ENCODE peak calls at places on chromosomes 4 and X, in seven cellular contexts. G, T, N, C, P, H and D are unnamed samples. For H3K9me3, the result is how much of the 10 kb centered on the place peaks cover.

GRCh38 chrX:102835504-102836146 is 101.4 kb upstream of the RAB40AL start:
- DNase-seq in P (no peak), C (no peak), G (no peak), H (peak), T (no peak), N (peak), D (no peak)

GRCh38 chrX:1903380-1903935 is 288.6 kb downstream of the ASMT start:
- DNase-seq in T (no peak), C (no peak), P (no peak), G (no peak), N (no peak), H (no peak), D (no peak)

GRCh38 chr4:180550106-180550505 is 1693.1 kb upstream of the TENM3 start:
- DNase-seq in H (no peak), P (no peak), C (no peak), G (no peak), N (no peak), T (no peak), D (no peak)

GRCh38 chr4:78870056-78870455 is 69.2 kb downstream of the PAQR3 start:
- DNase-seq in G (no peak), P (no peak), N (no peak), H (no peak), T (no peak), C (no peak), D (no peak)

GRCh38 chr4:103156107-103156506 is 42.0 kb downstream of the CENPE start:
- DNase-seq in C (no peak), P (no peak), N (no peak), H (no peak), T (no peak), G (no peak), D (no peak)

GRCh38 chr4:155960522-155960921 is 6.9 kb upstream of the CTSO start:
- DNase-seq in T (no peak), H (no peak), N (no peak), G (no peak), C (no peak), P (no peak), D (no peak)

GRCh38 chr4:61400446-61400845 is 200.3 kb downstream of the ADGRL3 start:
- DNase-seq in C (no peak), H (no peak), G (no peak), T (no peak), P (no peak), N (no peak), D (no peak)

GRCh38 chr4:120830204-120830603 is 92.3 kb downstream of the PRDM5 start:
- DNase-seq in G (no peak), H (no peak), C (no peak), P (no peak), N (no peak), T (no peak), D (no peak)

GRCh38 chr4:148951346-148951745 is 509.1 kb upstream of the NR3C2 start:
- DNase-seq in T (no peak), G (no peak), N (no peak), C (no peak), H (no peak), P (no peak), D (no peak)

GRCh38 chrX:121802881-121803412 is 755.5 kb downstream of the GLUD2 start:
- DNase-seq in P (no peak), N (no peak), G (no peak), C (no peak), H (no peak), T (no peak), D (no peak)

GRCh38 chrX:31483336-31483735 is 411.5 kb upstream of the FTHL17 start:
- DNase-seq in T (no peak), P (no peak), C (no peak), G (no peak), N (no peak), H (no peak), D (no peak)

GRCh38 chr4:98601719-98602118 is 56.7 kb downstream of the TSPAN5 start:
- DNase-seq in N (no peak), P (no peak), H (no peak), G (no peak), C (no peak), T (no peak), D (no peak)

GRCh38 chr4:4430492-4431195 is 43.7 kb downstream of the NSG1 start:
- DNase-seq in P (no peak), G (no peak), T (no peak), H (peak), N (no peak), C (peak), D (no peak)

GRCh38 chr4:82852751-82853053 is 38.3 kb downstream of the SEC31A start:
- DNase-seq in P (no peak), N (no peak), H (no peak), C (no peak), T (no peak), G (no peak), D (no peak)

GRCh38 chrX:47564438-47565085 is 3.6 kb downstream of the ARAF start:
- DNase-seq in C (no peak), T (no peak), P (no peak), H (peak), G (no peak), N (no peak), D (no peak)

GRCh38 chr4:105241456-105241855 is 94.8 kb downstream of the TET2 start:
- DNase-seq in G (no peak), H (no peak), P (no peak), C (no peak), N (peak), T (no peak), D (no peak)

DNA sequence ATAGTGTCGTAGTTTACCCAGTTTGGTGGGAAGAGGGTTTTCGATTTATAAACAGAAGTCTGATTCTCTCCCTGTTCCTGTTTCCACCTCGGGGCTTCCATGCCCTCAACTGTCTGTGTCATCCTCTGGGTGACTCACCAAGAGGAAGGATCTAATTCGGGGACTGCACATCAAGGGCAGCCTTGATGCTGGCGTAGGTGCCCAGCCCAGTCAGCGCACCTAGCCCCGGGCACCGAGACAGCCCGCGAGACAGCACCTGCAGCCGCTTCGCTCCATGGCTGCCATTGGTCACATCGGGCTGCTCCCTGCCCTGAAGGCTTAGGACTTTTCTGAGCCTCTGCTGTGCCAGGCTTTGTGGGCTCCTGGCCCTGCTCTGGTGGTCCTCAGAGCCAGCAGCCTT is 7.8 kb downstream of the ABCD1 start:
- DNase-seq in P (no peak), N (no peak), H (no peak), C (no peak), G (peak), T (no peak), D (no peak)
- H3K9me3 ChIP-seq in P (under half), N (under half), H (under half), C (under half), G (under half), T (under half), D (under half)

DNA sequence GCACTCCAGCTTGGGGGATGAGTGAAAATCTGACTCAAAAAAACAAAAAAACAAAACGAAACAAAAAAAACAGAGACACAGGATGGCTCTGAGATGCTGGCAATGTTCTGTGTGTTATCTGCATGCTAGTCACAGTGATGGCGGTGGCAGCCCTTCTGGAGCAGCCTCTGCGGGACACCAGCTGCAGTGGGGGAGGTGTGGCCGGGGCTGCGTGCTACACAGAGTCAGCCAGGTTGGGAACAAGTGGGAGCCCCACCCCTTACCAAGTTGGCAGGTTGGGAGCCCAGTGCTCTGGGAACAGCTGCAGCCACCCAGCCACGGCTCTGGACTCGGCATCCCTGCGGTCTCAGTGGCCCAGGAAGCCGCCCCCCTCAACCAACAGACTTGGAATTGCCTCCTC is 206.5 kb upstream of the ZFP42 start:
- DNase-seq in G (no peak), C (no peak), T (no peak), P (no peak), N (no peak), H (no peak), D (no peak)
- H3K9me3 ChIP-seq in G (under half), C (under half), T (under half), P (under half), N (under half), H (under half), D (under half)

GRCh38 chr4:7070729-7071511 is 3.1 kb upstream of the GRPEL1 start:
- DNase-seq in P (peak), T (peak), N (peak), G (peak), C (peak), H (peak), D (peak)

GRCh38 chr4:7067523-7068278 is at the start of gene GRPEL1:
- DNase-seq in C (peak), P (peak), G (peak), T (peak), H (peak), N (peak), D (peak)

GRCh38 chr4:7067147-7067522 is 729 bp downstream of the GRPEL1 start:
- DNase-seq in G (no peak), N (peak), H (no peak), P (peak), T (peak), C (no peak), D (no peak)

GRCh38 chr4:7068279-7068842 is 497 bp upstream of the GRPEL1 start:
- DNase-seq in C (no peak), G (no peak), H (no peak), P (no peak), T (no peak), N (no peak), D (no peak)

GRCh38 chr4:7068883-7069282 is 1.0 kb upstream of the GRPEL1 start:
- DNase-seq in C (no peak), T (no peak), N (no peak), P (no peak), H (peak), G (peak), D (no peak)
- H3K9me3 ChIP-seq in C (under half), T (under half), N (under half), P (under half), H (under half), G (under half), D (under half)

GRCh38 chr4:142565771-142566170 is 280.3 kb downstream of the INPP4B start:
- DNase-seq in H (no peak), N (no peak), G (no peak), C (no peak), P (no peak), T (no peak), D (no peak)

GRCh38 chr4:142566780-142567179 is 279.3 kb downstream of the INPP4B start:
- DNase-seq in G (no peak), C (no peak), H (no peak), N (no peak), T (no peak), P (no peak), D (no peak)

GRCh38 chr4:142566243-142566642 is 279.9 kb downstream of the INPP4B start:
- DNase-seq in C (no peak), T (no peak), H (no peak), N (no peak), P (no peak), G (no peak), D (no peak)

GRCh38 chr4:142567199-142567598 is 278.9 kb downstream of the INPP4B start:
- DNase-seq in G (no peak), H (peak), C (peak), P (no peak), N (no peak), T (no peak), D (no peak)

DNA sequence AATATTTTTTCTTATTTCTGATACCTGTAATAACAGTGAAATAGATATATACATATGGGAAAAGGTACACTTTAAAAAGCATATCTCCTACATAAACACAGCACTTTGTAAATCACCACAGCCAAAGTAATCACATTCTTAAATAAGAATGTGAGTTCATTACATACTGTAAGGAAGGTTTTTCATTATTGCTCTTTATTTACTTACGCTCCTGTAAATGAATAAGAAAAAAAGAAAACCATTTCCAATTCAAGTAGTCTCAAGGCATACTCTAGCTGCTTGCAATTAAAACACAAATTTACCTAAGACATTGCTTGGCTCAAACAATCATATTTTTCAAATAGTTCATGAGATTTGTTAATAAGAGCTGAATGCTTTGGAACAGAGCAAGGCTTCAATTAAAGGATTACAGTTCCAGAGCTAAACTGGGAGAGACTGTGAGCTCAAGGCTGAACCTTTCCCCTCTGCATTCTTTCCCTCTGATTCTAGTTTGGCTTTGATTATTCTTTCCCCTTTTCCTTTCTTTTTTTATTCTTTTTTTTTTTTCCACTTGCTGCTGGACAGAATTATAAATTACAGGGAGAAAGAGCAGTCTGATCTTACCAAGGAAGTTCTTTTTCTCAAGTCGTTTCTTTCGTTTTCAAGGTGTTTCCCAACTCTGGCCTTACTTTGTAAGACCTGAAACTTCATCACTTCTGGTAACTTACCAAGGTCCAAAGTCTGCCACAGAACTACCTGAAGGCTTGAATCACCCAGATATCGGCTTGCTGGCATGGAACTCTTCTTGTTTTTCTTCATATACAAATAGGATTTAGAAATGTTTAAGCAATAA is 278.3 kb downstream of the INPP4B start:
- DNase-seq in T (no peak), N (peak), P (no peak), H (no peak), G (no peak), C (no peak), D (peak)
- H3K9me3 ChIP-seq in T (under half), N (under half), P (under half), H (under half), G (under half), C (under half), D (under half)

GRCh38 chrX:54961750-54962149 is 32.2 kb downstream of the PFKFB1 start:
- DNase-seq in G (no peak), H (no peak), P (no peak), T (no peak), N (no peak), C (no peak), D (no peak)
- H3K9me3 ChIP-seq in G (under half), H (under half), P (under half), T (under half), N (under half), C (under half), D (under half)

DNA sequence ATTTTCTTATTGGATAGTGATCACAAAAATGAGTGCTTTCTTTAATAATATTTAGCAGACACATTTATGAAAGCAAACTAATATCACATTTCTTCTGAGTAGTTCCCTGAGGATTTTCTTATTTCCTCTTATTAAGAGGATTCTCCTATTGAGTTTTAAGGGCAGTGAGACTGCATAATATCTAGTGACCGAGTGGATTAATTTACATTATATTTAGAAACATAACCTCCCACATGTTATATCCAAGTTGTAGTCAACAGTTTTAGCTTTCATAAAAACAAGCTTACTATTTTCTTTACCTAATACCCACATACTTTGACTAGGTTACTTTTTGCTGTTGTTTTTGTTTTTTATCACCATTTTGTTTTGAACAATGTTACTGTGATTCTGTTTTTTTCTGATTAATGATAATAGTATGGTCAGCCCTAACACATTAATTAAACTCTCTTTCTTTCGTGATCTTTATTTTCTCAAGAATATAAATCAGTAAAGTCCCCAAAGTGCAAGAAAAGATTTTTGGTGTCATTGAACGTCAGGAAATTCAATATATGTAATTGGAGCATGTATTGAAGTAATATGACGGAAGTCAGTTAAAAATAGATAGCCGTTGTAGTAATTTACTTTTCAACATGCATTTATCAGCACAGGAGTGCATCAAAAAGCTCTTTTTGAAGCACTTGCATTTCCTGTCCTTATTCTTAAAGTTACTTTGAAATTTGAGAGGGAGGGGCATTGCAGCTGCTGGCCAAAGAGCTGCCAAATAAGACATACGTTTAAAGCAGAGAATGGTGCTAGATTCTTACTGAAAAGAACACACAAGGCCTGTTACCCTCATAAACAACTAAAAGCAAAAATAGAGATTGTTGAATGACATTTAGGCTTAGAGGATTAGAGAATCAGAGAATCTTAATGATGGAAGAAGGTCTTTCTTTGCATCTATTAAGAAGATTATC is 25.2 kb downstream of the DDIT4L start:
- DNase-seq in H (no peak), P (no peak), N (no peak), T (no peak), C (no peak), G (no peak), D (no peak)
- H3K9me3 ChIP-seq in H (under half), P (under half), N (under half), T (under half), C (under half), G (under half), D (under half)

GRCh38 chrX:156004740-156005139 is 7.2 kb downstream of the IL9R start:
- DNase-seq in T (no peak), G (no peak), C (no peak), H (no peak), N (no peak), P (no peak), D (no peak)
- H3K9me3 ChIP-seq in T (under half), G (under half), C (under half), H (under half), N (under half), P (under half), D (under half)

GRCh38 chr4:338759-339097 is 1.1 kb downstream of the ZNF141 start:
- DNase-seq in T (no peak), H (peak), N (no peak), C (no peak), G (no peak), P (no peak), D (no peak)

GRCh38 chr4:337932-338758 is 531 bp downstream of the ZNF141 start:
- DNase-seq in T (no peak), C (no peak), G (no peak), H (no peak), N (peak), P (peak), D (no peak)

GRCh38 chr4:336099-336892 is 1.3 kb upstream of the ZNF141 start:
- DNase-seq in G (peak), N (peak), T (no peak), H (peak), C (no peak), P (peak), D (no peak)

GRCh38 chr4:336893-337142 is 796 bp upstream of the ZNF141 start:
- DNase-seq in G (peak), N (no peak), C (no peak), P (peak), H (no peak), T (no peak), D (no peak)

GRCh38 chr4:337143-337931 is at the start of gene ZNF141:
- DNase-seq in H (peak), T (peak), P (peak), G (peak), N (peak), C (peak), D (peak)
- H3K9me3 ChIP-seq in H (under half), T (under half), P (under half), G (under half), N (under half), C (under half), D (under half)

GRCh38 chrX:151701531-151701930 is 6.3 kb downstream of the PRRG3 start:
- DNase-seq in G (no peak), C (no peak), T (no peak), H (no peak), N (no peak), P (no peak), D (no peak)

GRCh38 chrX:151700581-151700980 is 5.3 kb downstream of the PRRG3 start:
- DNase-seq in C (no peak), T (no peak), H (no peak), N (no peak), G (no peak), P (no peak), D (no peak)

GRCh38 chrX:151702021-151702714 is 6.9 kb downstream of the PRRG3 start:
- DNase-seq in G (no peak), C (no peak), P (no peak), N (no peak), T (no peak), H (no peak), D (no peak)

GRCh38 chrX:151699746-151700145 is 4.5 kb downstream of the PRRG3 start:
- DNase-seq in H (no peak), P (no peak), T (no peak), N (no peak), G (no peak), C (no peak), D (no peak)

DNA sequence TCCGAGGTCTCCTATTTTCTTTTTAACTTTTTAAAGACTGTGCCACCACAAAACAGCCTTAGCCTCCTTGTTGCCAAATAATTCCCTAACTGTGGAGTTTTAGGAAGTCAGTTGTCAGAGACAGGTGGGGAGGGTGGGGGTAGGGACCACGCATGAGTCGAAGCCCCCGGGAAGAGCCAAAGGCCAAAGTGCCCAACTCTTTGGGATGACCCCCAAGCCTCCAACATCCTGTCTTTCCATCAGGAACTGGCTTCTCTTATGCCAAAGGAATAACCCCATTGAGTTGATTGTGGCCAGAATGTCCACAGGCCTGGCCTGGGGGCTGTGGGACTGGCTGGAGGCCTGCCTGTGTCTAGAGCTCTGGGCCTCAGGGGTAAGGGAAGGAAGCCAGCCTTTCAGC is 5.8 kb downstream of the PRRG3 start:
- DNase-seq in T (no peak), C (no peak), H (no peak), N (no peak), G (no peak), P (no peak), D (no peak)
- H3K9me3 ChIP-seq in T (under half), C (under half), H (under half), N (under half), G (under half), P (under half), D (under half)